ENCODE peak calls at places on chromosomes 4 and X, in seven cellular contexts. I is stimulated activated naive CD4-positive, alpha-beta T cell treated with Interleukin-2 at 50 U/mL for 16 hours; S is pancreas; G is activated CD8-positive, alpha-beta memory T cell treated with anti-CD3 and anti-CD28 coated beads for 48 hours; E is NCI-H2081; O is mesendoderm; B is T-helper 1 cell. P is an unnamed sample.

GRCh38 chrX:110448459-110448858 is 89.8 kb downstream of the RTL9 start:
- DNase-seq in I (no peak), S (no peak), G (no peak), E (no peak), O (no peak), B (no peak), P (no peak)

GRCh38 chrX:104795804-104796203 is 229.8 kb downstream of the IL1RAPL2 start:
- DNase-seq in I (no peak), S (no peak), G (no peak), E (no peak), O (no peak), B (no peak), P (no peak)

GRCh38 chr4:91826186-91826585 is 477.6 kb upstream of the GRID2 start:
- DNase-seq in I (no peak), S (no peak), G (no peak), E (no peak), O (peak; percentile 60), B (no peak), P (no peak)

GRCh38 chrX:30659421-30659820 is 6.2 kb downstream of the GK start:
- DNase-seq in I (no peak), S (no peak), G (no peak), E (no peak), O (no peak), B (no peak), P (no peak)

GRCh38 chr4:41611881-41612871 is 74.2 kb downstream of the LIMCH1 start:
- DNase-seq in I (no peak), S (peak; percentile 41), G (no peak), E (peak; percentile 35), O (peak; percentile 69), B (no peak), P (no peak)

GRCh38 chr4:1206299-1207156 is 34.1 kb upstream of the SPON2 start:
- DNase-seq in I (no peak), S (peak; percentile 20), G (no peak), E (no peak), O (no peak), B (no peak), P (no peak)

GRCh38 chr4:7842384-7843279 is 97.0 kb downstream of the AFAP1 start:
- DNase-seq in I (no peak), S (no peak), G (no peak), E (no peak), O (peak; percentile 94), B (no peak), P (peak; percentile 95)

GRCh38 chr4:35182451-35182850 is 1061.9 kb downstream of the ARAP2 start:
- DNase-seq in I (no peak), S (no peak), G (no peak), E (no peak), O (no peak), B (no peak), P (no peak)

GRCh38 chr4:141646969-141647368 is 10.6 kb downstream of the IL15 start:
- DNase-seq in I (no peak), S (no peak), G (no peak), E (no peak), O (no peak), B (no peak), P (no peak)

GRCh38 chr4:161629694-161630441 is 533.9 kb downstream of the FSTL5 start:
- DNase-seq in I (no peak), S (peak; percentile 24), G (no peak), E (no peak), O (no peak), B (no peak), P (no peak)

GRCh38 chr4:169032194-169032593 is 22.1 kb upstream of the CBR4 start:
- DNase-seq in I (no peak), S (no peak), G (no peak), E (no peak), O (no peak), B (no peak), P (no peak)

GRCh38 chr4:25252230-25253071 is 18.6 kb downstream of the PI4K2B start:
- DNase-seq in I (no peak), S (no peak), G (no peak), E (no peak), O (no peak), B (no peak), P (no peak)

GRCh38 chrX:65488496-65488895 is 46.1 kb downstream of the LAS1L start:
- DNase-seq in I (no peak), S (no peak), G (no peak), E (no peak), O (peak; percentile 35), B (no peak), P (no peak)

GRCh38 chrX:132631579-132632232 is 142.9 kb upstream of the MBNL3 start:
- DNase-seq in I (no peak), S (no peak), G (no peak), E (no peak), O (peak; percentile 41), B (no peak), P (no peak)

GRCh38 chr4:111215755-111216154 is 592.9 kb upstream of the PITX2 start:
- DNase-seq in I (no peak), S (no peak), G (no peak), E (no peak), O (no peak), B (no peak), P (no peak)

P was measured in esophagus muscularis mucosa.